ENCODE peak calls at places on chromosomes 5 and 9, in seven cellular contexts. V is hepatocyte, A is posterior cingulate gyrus, L is T-helper 1 cell, Y is astrocyte of the spinal cord, P is endothelial cell, H is activated gamma-delta T cell. B is an unnamed sample.

GRCh38 chr5:34659168-34659567 is 3.0 kb downstream of the RAI14 start:
- DNase-seq in H (no peak), L (no peak), A (no peak), P (no peak), V (no peak), Y (no peak), B (no peak)

GRCh38 chr9:127876026-127876763 is 1.3 kb downstream of the AK1 start:
- DNase-seq in Y (no peak), P (no peak), A (no peak), V (no peak), H (no peak), L (no peak), B (no peak)

GRCh38 chr9:13113201-13113600 is 166.3 kb downstream of the MPDZ start:
- DNase-seq in V (no peak), P (no peak), H (no peak), A (no peak), Y (peak), L (no peak), B (peak)

GRCh38 chr9:37412431-37413151 is 9.9 kb upstream of the GRHPR start:
- DNase-seq in A (no peak), V (no peak), H (no peak), P (no peak), L (no peak), Y (no peak), B (peak)

GRCh38 chr9:73643379-73644013 is 491.8 kb downstream of the ANXA1 start:
- DNase-seq in V (no peak), H (no peak), Y (peak), P (no peak), L (no peak), A (no peak), B (no peak)

GRCh38 chr9:34124103-34124502 is 2.4 kb downstream of the DCAF12 start:
- DNase-seq in P (no peak), L (no peak), A (no peak), H (no peak), Y (no peak), V (no peak), B (no peak)

GRCh38 chr9:96413312-96414221 is 4.6 kb downstream of the ZNF367 start:
- DNase-seq in H (no peak), Y (no peak), L (no peak), A (no peak), P (no peak), V (no peak), B (no peak)

GRCh38 chr5:181261320-181262085 is 560 bp upstream of the TRIM52 start:
- DNase-seq in L (peak), Y (peak), P (peak), A (peak), V (peak), H (no peak), B (peak)

GRCh38 chr5:7396169-7397004 is 449 bp downstream of the ADCY2 start:
- DNase-seq in V (peak), H (no peak), L (no peak), Y (no peak), A (no peak), P (peak), B (peak)

GRCh38 chr5:169107316-169107715 is 193.6 kb downstream of the SLIT3 start:
- DNase-seq in V (no peak), A (no peak), L (no peak), Y (peak), H (no peak), P (no peak), B (no peak)

GRCh38 chr9:80320916-80321315 is 749.2 kb downstream of the TLE4 start:
- DNase-seq in P (no peak), H (no peak), A (no peak), V (no peak), Y (peak), L (no peak), B (no peak)

GRCh38 chr9:99303177-99303576 is 81.1 kb downstream of the SEC61B start:
- DNase-seq in Y (no peak), P (no peak), A (no peak), H (no peak), L (no peak), V (no peak), B (no peak)

GRCh38 chr5:66646570-66646969 is 50.4 kb downstream of the MAST4 start:
- DNase-seq in H (no peak), P (no peak), L (no peak), A (no peak), V (no peak), Y (no peak), B (no peak)

GRCh38 chr5:142422426-142422825 is 97.6 kb upstream of the SPRY4 start:
- DNase-seq in L (no peak), H (no peak), P (no peak), Y (peak), A (no peak), V (no peak), B (peak)

GRCh38 chr5:150485770-150486401 is 22.0 kb upstream of the NDST1 start:
- DNase-seq in L (no peak), A (peak), H (peak), P (peak), V (peak), Y (no peak), B (peak)

GRCh38 chr9:86217076-86217475 is 42.4 kb downstream of the C9orf153 start:
- DNase-seq in H (no peak), V (no peak), A (no peak), Y (no peak), P (no peak), L (no peak), B (no peak)

GRCh38 chr9:38096238-38096805 is 27.3 kb upstream of the SHB start:
- DNase-seq in L (no peak), V (no peak), A (no peak), Y (no peak), P (no peak), H (no peak), B (no peak)

GRCh38 chr5:43305948-43306563 is 7.2 kb downstream of the HMGCS1 start:
- DNase-seq in H (no peak), A (no peak), V (peak), Y (peak), L (no peak), P (no peak), B (peak)

GRCh38 chr5:143403357-143403606 is 204 bp downstream of the NR3C1 start:
- DNase-seq in H (no peak), P (no peak), A (no peak), Y (no peak), L (no peak), V (no peak), B (no peak)

GRCh38 chr9:70400107-70400892 is 14.2 kb downstream of the KLF9 start:
- DNase-seq in Y (no peak), A (no peak), H (no peak), V (no peak), L (no peak), P (no peak), B (no peak)

GRCh38 chr5:124669956-124670671 is 76.3 kb downstream of the ZNF608 start:
- DNase-seq in L (no peak), V (no peak), Y (no peak), P (no peak), H (no peak), A (no peak), B (peak)

GRCh38 chr5:17990168-17990567 is 355.9 kb downstream of the TAF11L14 start:
- DNase-seq in P (no peak), V (no peak), A (no peak), Y (no peak), H (no peak), L (no peak), B (no peak)

GRCh38 chr5:53469946-53470687 is 10.3 kb upstream of the FST start:
- DNase-seq in P (no peak), A (no peak), Y (peak), H (no peak), L (no peak), V (no peak), B (no peak)

GRCh38 chr9:72554221-72554641 is 32.8 kb downstream of the TMC1 start:
- DNase-seq in L (no peak), H (no peak), A (no peak), V (peak), Y (peak), P (no peak), B (peak)

GRCh38 chr5:30040483-30041116 is 1152.9 kb upstream of the CDH6 start:
- DNase-seq in P (peak), A (no peak), L (no peak), H (no peak), Y (peak), V (peak), B (peak)

GRCh38 chr5:95821110-95822021 is 1.2 kb downstream of the GLRX start:
- DNase-seq in L (no peak), P (no peak), V (no peak), A (no peak), H (no peak), Y (no peak), B (no peak)

GRCh38 chr5:147225938-147226337 is 8.9 kb upstream of the STK32A start:
- DNase-seq in V (no peak), Y (no peak), A (no peak), L (no peak), P (no peak), H (no peak), B (no peak)

GRCh38 chr5:1235379-1235778 is 10.2 kb downstream of the SLC6A18 start:
- DNase-seq in L (no peak), V (no peak), P (no peak), A (no peak), Y (no peak), H (no peak), B (no peak)

GRCh38 chr9:38412751-38413150 is 11.5 kb downstream of the IGFBPL1 start:
- DNase-seq in V (no peak), Y (no peak), H (no peak), A (no peak), L (no peak), P (no peak), B (no peak)

GRCh38 chr5:141695627-141696180 is 13.7 kb upstream of the ARAP3 start:
- DNase-seq in V (no peak), H (no peak), L (no peak), Y (no peak), P (no peak), A (no peak), B (peak)

GRCh38 chr5:10301842-10302610 is 5.7 kb downstream of the CMBL start:
- DNase-seq in L (no peak), H (no peak), V (peak), A (no peak), Y (peak), P (no peak), B (peak)

GRCh38 chr9:126885089-126885753 is 24.8 kb downstream of the ZBTB34 start:
- DNase-seq in H (no peak), V (peak), A (no peak), L (no peak), Y (no peak), P (peak), B (no peak)

GRCh38 chr9:32928145-32928763 is 73.2 kb downstream of the APTX start:
- DNase-seq in A (no peak), H (no peak), Y (no peak), P (no peak), L (no peak), V (peak), B (no peak)

GRCh38 chr9:126146254-126147145 is 180.1 kb upstream of the MVB12B start:
- DNase-seq in H (no peak), V (peak), A (no peak), Y (no peak), P (peak), L (no peak), B (peak)

GRCh38 chr9:132114102-132114707 is 34.5 kb upstream of the MED27 start:
- DNase-seq in V (peak), L (no peak), P (peak), H (no peak), A (peak), Y (peak), B (peak)

B was measured in AG20443.